ENCODE peak calls at places on chromosome 20, in four cellular contexts. T is left lung, I is HepG2, K is astrocyte of the spinal cord. Q is an unnamed sample.

GRCh38 chr20:34062651-34063482 is 49.2 kb downstream of the EIF2S2 start:
- DNase-seq in I (no peak), T (no peak), K (no peak), Q (no peak)

GRCh38 chr20:53243152-53243551 is 271.0 kb downstream of the TSHZ2 start:
- DNase-seq in I (no peak), K (no peak), T (no peak), Q (no peak)

GRCh38 chr20:4942336-4942735 is 59.0 kb downstream of the SLC23A2 start:
- DNase-seq in I (no peak), T (no peak), K (no peak), Q (no peak)

GRCh38 chr20:29299811-29300578 is 1957.5 kb upstream of the DEFB115 start:
- DNase-seq in K (no peak), T (no peak), I (no peak), Q (no peak)

GRCh38 chr20:41704896-41705295 is 86.7 kb upstream of the CHD6 start:
- DNase-seq in I (no peak), K (no peak), T (no peak), Q (no peak)

GRCh38 chr20:56181593-56181992 is 66.9 kb upstream of the MC3R start:
- DNase-seq in I (no peak), T (no peak), K (no peak), Q (no peak)

GRCh38 chr20:46438156-46438750 is 31.8 kb upstream of the ELMO2 start:
- DNase-seq in I (peak; percentile 50), T (no peak), K (peak; percentile 11), Q (no peak)

GRCh38 chr20:13717631-13718044 is 67.1 kb downstream of the ESF1 start:
- DNase-seq in I (no peak), K (no peak), T (no peak), Q (no peak)

GRCh38 chr20:44959082-44959895 is 908 bp downstream of the TOMM34 start:
- DNase-seq in T (no peak), I (peak; percentile 65), K (peak; percentile 55), Q (peak; percentile 45)

GRCh38 chr20:7090753-7091310 is 323.3 kb downstream of the BMP2 start:
- DNase-seq in K (no peak), T (no peak), I (no peak), Q (no peak)

GRCh38 chr20:39623584-39624234 is 661.6 kb downstream of the DHX35 start:
- DNase-seq in K (peak; percentile 58), T (no peak), I (no peak), Q (no peak)

GRCh38 chr20:4998160-4998651 is 3.1 kb downstream of the SLC23A2 start:
- DNase-seq in K (no peak), I (peak; percentile 65), T (no peak), Q (no peak)

GRCh38 chr20:17615645-17616479 is 46.0 kb downstream of the DSTN start:
- DNase-seq in T (peak; percentile 73), I (no peak), K (no peak), Q (no peak)

GRCh38 chr20:8094415-8094818 is 37.6 kb upstream of the PLCB1 start:
- DNase-seq in I (no peak), T (no peak), K (peak; percentile 56), Q (no peak)

GRCh38 chr20:41155267-41155666 is 17.9 kb downstream of the PLCG1 start:
- DNase-seq in I (no peak), T (no peak), K (no peak), Q (no peak)

GRCh38 chr20:44720994-44721784 is 6.0 kb downstream of the CCN5 start:
- DNase-seq in I (no peak), K (peak; percentile 67), T (no peak), Q (no peak)

GRCh38 chr20:63235399-63235983 is at the start of gene BIRC7:
- DNase-seq in I (no peak), K (no peak), T (no peak), Q (no peak)

GRCh38 chr20:55166063-55166462 is 690.7 kb downstream of the DOK5 start:
- DNase-seq in T (no peak), I (no peak), K (no peak), Q (no peak)

GRCh38 chr20:25318471-25319240 is 70.8 kb downstream of the PYGB start:
- DNase-seq in I (no peak), K (no peak), T (peak; percentile 72), Q (peak; percentile 14)

GRCh38 chr20:11176431-11176830 is 502.6 kb upstream of the JAG1 start:
- DNase-seq in I (no peak), T (no peak), K (no peak), Q (no peak)

GRCh38 chr20:13824459-13824858 is 39.6 kb downstream of the NDUFAF5 start:
- DNase-seq in I (no peak), T (no peak), K (no peak), Q (no peak)

GRCh38 chr20:35463455-35464300 is 8.3 kb downstream of the CEP250 start:
- DNase-seq in T (no peak), I (peak; percentile 84), K (peak; percentile 73), Q (peak; percentile 25)

GRCh38 chr20:14219801-14220461 is 117.5 kb downstream of the FLRT3 start:
- DNase-seq in K (no peak), T (peak; percentile 18), I (no peak), Q (no peak)

GRCh38 chr20:62542862-62543261 is 67.1 kb upstream of the GATA5 start:
- DNase-seq in K (no peak), I (no peak), T (no peak), Q (no peak)

DNA sequence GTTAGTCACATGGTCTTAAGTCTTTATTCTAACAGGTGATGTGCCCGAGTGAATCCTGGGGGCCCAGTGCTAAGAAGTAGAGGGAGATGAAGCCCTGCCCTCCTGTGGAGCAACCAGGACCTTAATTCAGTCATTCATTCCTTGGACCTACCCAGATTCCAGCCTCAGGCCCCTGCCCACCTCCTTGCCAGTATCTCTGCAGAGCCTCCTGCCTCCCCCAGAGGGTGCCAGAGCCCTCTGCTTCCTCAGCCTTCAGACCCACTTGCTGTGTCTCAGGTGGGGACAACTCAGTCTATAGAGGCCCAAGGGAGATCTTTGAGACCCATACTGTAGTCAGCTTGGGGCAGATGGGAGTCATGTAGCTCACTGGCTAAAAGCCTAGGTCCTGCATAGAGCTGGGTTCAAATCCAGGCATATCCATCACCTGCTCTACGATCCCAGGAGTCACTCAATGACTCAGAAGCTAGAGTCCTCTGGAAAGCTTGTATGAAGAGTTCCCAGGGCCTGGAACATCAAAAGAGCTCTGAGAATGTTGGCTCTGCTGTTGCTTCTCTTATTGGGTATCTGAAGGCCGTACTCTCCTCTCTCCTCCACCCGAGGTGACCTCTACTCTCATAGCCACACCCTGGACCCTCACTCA is 3.9 kb upstream of the SIGLEC1 start:
- DNase-seq in K (peak; percentile 35), I (peak; percentile 65), T (no peak), Q (no peak)
- TF ChIP-seq CTCF in K (peak; percentile 84), I (peak; percentile 96), T (peak; percentile 67), Q (peak; percentile 4)

GRCh38 chr20:32674362-32674789 is 635 bp upstream of the C20orf203 start:
- DNase-seq in T (peak; percentile 30), K (peak; percentile 48), I (peak; percentile 64), Q (peak; percentile 44)
- TF ChIP-seq CTCF in T (peak; percentile 45), K (peak; percentile 80), I (peak; percentile 92), Q (peak; percentile 68)

GRCh38 chr20:36470482-36471062 is 70.7 kb upstream of the MYL9 start:
- DNase-seq in I (no peak), T (no peak), K (no peak), Q (no peak)

GRCh38 chr20:36472656-36473071 is 68.7 kb upstream of the MYL9 start:
- DNase-seq in K (no peak), I (no peak), T (peak; percentile 81), Q (no peak)

GRCh38 chr20:36474563-36474962 is 66.8 kb upstream of the MYL9 start:
- DNase-seq in K (no peak), I (no peak), T (no peak), Q (no peak)

GRCh38 chr20:36471885-36472642 is 69.3 kb upstream of the MYL9 start:
- DNase-seq in I (no peak), T (no peak), K (no peak), Q (no peak)

DNA sequence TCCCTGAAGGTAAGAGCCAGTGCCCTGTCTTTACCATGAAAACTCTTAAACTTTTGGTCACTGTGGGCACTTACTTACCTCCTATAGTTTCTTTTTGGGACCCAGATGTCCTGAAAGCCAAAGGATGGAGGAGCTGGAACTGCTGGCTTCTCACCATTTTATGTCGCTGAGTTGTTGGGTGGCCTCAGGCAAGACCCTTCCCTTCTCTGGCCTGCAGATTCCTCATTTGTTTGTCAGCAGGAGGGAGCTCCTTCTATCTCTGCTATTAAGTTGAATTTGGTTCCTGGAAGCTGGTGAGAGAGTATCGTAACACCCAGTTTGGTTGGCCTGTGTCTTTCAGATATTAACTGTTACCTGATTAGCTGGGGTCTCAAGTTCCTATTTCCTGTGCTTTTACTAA is 68.2 kb upstream of the MYL9 start:
- DNase-seq in T (no peak), I (no peak), K (no peak), Q (no peak)
- TF ChIP-seq CTCF in T (no peak), I (no peak), K (no peak), Q (no peak)

DNA sequence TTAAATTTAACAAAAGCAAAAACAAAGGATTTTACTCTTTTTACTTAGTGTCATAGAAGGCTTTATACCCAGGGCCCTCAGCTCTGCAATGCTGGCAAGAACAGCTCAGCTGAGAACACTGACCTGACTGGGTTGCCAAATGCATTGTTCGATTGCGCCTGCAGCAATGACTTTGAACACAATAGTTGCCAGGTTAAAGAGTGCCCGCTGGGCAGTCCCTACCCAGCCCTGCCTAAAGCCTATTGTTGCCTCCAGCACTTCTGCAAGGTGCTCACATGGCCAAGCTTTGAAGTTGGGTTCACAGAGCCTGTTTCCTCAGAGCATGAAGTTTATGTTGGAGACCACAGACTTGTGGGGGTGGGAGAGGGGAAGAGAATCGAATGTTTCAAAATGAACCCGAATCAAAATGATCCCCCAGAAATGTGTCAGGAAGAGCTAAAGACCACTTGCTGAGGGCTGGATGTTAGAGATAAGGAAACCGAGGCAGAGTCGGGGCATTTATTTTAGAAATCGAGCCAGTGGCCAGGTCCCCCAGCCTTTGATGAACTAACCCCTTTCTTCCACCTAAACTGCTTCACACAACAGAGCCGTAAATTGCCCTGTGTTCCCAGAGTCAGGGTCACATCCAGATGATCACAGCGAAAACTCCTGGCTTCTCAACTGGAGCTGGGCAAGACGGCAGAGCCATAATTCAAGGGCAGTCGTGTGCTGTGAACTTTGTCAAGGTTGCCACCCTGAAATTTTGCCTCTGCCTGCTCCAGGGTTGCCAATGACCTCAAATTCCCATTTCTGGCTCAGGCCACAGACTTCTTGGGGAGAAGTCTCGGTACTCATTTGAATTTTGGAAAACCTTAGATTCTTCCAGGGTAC is 55.0 kb downstream of the FOXA2 start:
- DNase-seq in I (no peak), K (no peak), T (no peak), Q (no peak)
- TF ChIP-seq CTCF in I (no peak), K (no peak), T (no peak), Q (no peak)

GRCh38 chr20:20816969-20817368 is 104.5 kb upstream of the RALGAPA2 start:
- DNase-seq in I (no peak), K (no peak), T (no peak), Q (no peak)

GRCh38 chr20:20820780-20821495 is 108.5 kb upstream of the RALGAPA2 start:
- DNase-seq in T (no peak), K (no peak), I (no peak), Q (no peak)

GRCh38 chr20:20823469-20823868 is 111.0 kb upstream of the RALGAPA2 start:
- DNase-seq in K (no peak), I (no peak), T (no peak), Q (no peak)

GRCh38 chr20:20821496-20822260 is 109.2 kb upstream of the RALGAPA2 start:
- DNase-seq in T (no peak), I (no peak), K (no peak), Q (no peak)

GRCh38 chr20:20820104-20820503 is 107.7 kb upstream of the RALGAPA2 start:
- DNase-seq in K (no peak), I (peak; percentile 68), T (no peak), Q (no peak)
- TF ChIP-seq CTCF in K (no peak), I (peak; percentile 66), T (peak; percentile 34), Q (no peak)